ENCODE peak calls at places on chromosomes 13 and 19, in four cellular contexts. H, R, C and F are unnamed samples.

GRCh38 chr19:14473073-14473790 is 1.9 kb downstream of the PTGER1 start:
- DNase-seq in H (no peak), R (no peak), C (no peak), F (peak; percentile 46)

GRCh38 chr19:50906217-50906616 is 5.0 kb downstream of the KLK4 start:
- DNase-seq in H (peak; percentile 67), R (peak; percentile 17), C (no peak), F (peak; percentile 83)

GRCh38 chr13:43688230-43688907 is 98.4 kb downstream of the ENOX1 start:
- DNase-seq in H (no peak), R (no peak), C (no peak), F (no peak)

GRCh38 chr19:46442808-46443450 is 14.2 kb upstream of the PNMA8C start:
- DNase-seq in H (no peak), R (no peak), C (no peak), F (no peak)

GRCh38 chr19:38721977-38722773 is 22.1 kb downstream of the CAPN12 start:
- DNase-seq in H (no peak), R (peak; percentile 96), C (no peak), F (no peak)

GRCh38 chr19:49718511-49718910 is 27.6 kb downstream of the CPT1C start:
- DNase-seq in H (no peak), R (no peak), C (no peak), F (no peak)

GRCh38 chr19:5286465-5287029 is 54.1 kb downstream of the PTPRS start:
- DNase-seq in H (no peak), R (no peak), C (no peak), F (no peak)

GRCh38 chr19:39929750-39930149 is 4.7 kb downstream of the FCGBP start:
- DNase-seq in H (no peak), R (no peak), C (no peak), F (no peak)

GRCh38 chr19:5913739-5914357 is at the start of gene CAPS:
- DNase-seq in H (no peak), R (peak; percentile 39), C (no peak), F (no peak)

GRCh38 chr19:29405728-29405995 is 120.1 kb upstream of the VSTM2B start:
- DNase-seq in H (no peak), R (no peak), C (no peak), F (no peak)

GRCh38 chr19:29401712-29402421 is 123.9 kb upstream of the VSTM2B start:
- DNase-seq in H (no peak), R (no peak), C (no peak), F (no peak)

GRCh38 chr19:29404951-29405727 is 120.7 kb upstream of the VSTM2B start:
- DNase-seq in H (no peak), R (no peak), C (no peak), F (peak; percentile 50)

GRCh38 chr19:29400917-29401711 is 124.7 kb upstream of the VSTM2B start:
- DNase-seq in H (peak; percentile 7), R (no peak), C (peak; percentile 0), F (no peak)

DNA sequence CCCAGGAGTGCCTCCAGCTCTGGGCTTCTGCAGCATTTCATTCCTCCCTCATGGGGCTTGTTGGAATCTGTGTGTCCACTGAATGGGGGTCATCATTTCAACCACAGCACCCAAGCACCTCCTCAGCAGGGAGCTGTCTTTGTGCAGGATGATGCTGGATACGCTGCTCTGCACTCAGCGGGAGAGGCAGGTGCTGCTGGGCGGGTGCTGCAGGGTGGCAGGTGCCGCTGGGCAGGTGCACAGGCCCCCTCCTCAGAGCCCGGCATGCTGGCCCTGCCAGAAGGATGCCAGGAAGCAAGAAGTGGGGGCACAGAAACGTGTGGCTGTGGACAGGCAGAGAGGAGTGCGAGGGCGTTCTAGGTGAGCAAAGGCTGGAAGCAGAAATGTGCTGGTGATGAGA is 121.8 kb upstream of the VSTM2B start:
- DNase-seq in H (no peak), R (no peak), C (no peak), F (no peak)
- TF ChIP-seq MAX in H (no peak), R (no peak), C (no peak), F (no peak)

GRCh38 chr19:18865973-18866799 is 29.8 kb downstream of the CERS1 start:
- DNase-seq in H (peak; percentile 80), R (peak; percentile 35), C (no peak), F (peak; percentile 78)
- TF ChIP-seq CBFB in H (no peak), R (no peak), C (no peak), F (no peak)

GRCh38 chr13:105721056-105721455 is 814.4 kb downstream of the EFNB2 start:
- DNase-seq in H (no peak), R (no peak), C (no peak), F (no peak)

GRCh38 chr13:105719861-105720260 is 815.6 kb downstream of the EFNB2 start:
- DNase-seq in H (no peak), R (no peak), C (no peak), F (no peak)
- TF ChIP-seq TCF7 in H (no peak), R (no peak), C (no peak), F (no peak)

DNA sequence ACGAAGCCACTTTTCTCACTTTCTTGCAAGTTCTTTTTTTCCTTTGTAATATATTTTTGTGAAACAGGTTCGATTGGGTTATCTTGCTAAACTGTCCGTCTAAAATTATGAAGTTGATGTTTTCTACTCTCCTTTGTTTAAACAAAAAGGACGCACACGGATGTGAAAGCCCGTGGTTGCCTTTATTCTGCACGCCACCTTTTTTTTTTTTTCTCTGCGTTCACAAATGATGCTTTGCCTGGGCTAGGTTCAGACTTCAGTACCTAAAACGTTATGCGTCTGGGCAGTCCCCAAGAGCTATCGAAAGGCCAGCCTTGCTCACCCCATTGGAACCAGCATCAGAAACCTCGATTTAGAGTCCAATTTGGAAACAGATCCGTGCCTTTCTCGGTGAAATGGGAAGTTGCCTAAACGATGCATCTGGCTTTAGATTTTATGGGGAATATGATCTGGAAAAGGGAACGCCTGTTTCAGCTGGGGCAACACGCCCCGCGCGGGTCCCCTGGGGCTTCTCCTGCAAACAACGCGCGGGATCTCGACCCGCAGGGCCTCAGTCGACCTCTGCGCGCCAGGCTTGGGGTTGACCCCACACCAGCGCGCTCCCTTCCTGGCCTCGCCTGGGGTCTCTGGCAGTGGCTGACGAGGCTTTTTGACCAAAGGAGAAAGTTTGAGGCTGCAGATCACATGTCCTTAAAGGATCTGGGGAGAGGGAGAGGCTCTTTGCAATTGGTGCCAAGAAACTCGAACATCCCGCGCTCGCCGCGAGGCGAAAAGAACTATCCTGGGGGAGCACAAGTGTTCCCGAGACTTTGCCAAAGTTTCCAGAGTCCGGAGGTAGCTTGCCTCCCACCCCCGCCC is 114.0 kb downstream of the KCNRG start:
- DNase-seq in H (no peak), R (no peak), C (no peak), F (no peak)
- TF ChIP-seq MAX in H (no peak), R (no peak), C (no peak), F (no peak)